ENCODE peak calls at places on chromosomes 16 and 17, in four cellular contexts. W, S, X and A are unnamed samples.

GRCh38 chr17:38572665-38573365 is 32.9 kb downstream of the SRCIN1 start:
- DNase-seq in W (no peak), S (no peak), X (no peak), A (no peak)

GRCh38 chr17:17071531-17072360 is 29.5 kb downstream of the MPRIP start:
- DNase-seq in W (no peak), S (no peak), X (no peak), A (no peak)

GRCh38 chr16:474420-475122 is 49.1 kb downstream of the RAB11FIP3 start:
- DNase-seq in W (no peak), S (no peak), X (no peak), A (no peak)

GRCh38 chr17:4717791-4718190 is 7.4 kb downstream of the ARRB2 start:
- DNase-seq in W (no peak), S (no peak), X (no peak), A (no peak)

GRCh38 chr16:85655216-85656129 is 33.3 kb downstream of the GINS2 start:
- DNase-seq in W (no peak), S (no peak), X (no peak), A (no peak)

GRCh38 chr16:13962232-13962631 is 42.3 kb downstream of the ERCC4 start:
- DNase-seq in W (no peak), S (no peak), X (no peak), A (no peak)

GRCh38 chr16:325375-326155 is 27.0 kb downstream of the AXIN1 start:
- DNase-seq in W (no peak), S (no peak), X (no peak), A (no peak)

GRCh38 chr17:38428643-38429371 is 543 bp downstream of the ARHGAP23 start:
- DNase-seq in W (peak), S (peak), X (peak), A (peak)

GRCh38 chr16:84507011-84507982 is 2.8 kb upstream of the MEAK7 start:
- DNase-seq in W (no peak), S (no peak), X (peak), A (no peak)

GRCh38 chr16:67708368-67708771 is 10.7 kb downstream of the GFOD2 start:
- DNase-seq in W (no peak), S (peak), X (no peak), A (no peak)

GRCh38 chr16:12421688-12422087 is 382.0 kb downstream of the CPPED1 start:
- DNase-seq in W (no peak), S (no peak), X (no peak), A (no peak)